ENCODE peak calls at places on chromosomes 5 and 9, in seven cellular contexts. P is transverse colon, U is cardiac muscle cell, F is progenitor cell of endocrine pancreas, L is OCI-LY7, C is fibroblast of mammary gland, Z is HFF-Myc. M is an unnamed sample.

GRCh38 chr9:37812773-37813379 is 12.3 kb downstream of the DCAF10 start:
- DNase-seq in P (no peak), C (no peak), Z (no peak), L (no peak), F (no peak), U (no peak), M (no peak)

GRCh38 chr5:179869101-179869500 is 10.5 kb upstream of the MRNIP start:
- DNase-seq in F (no peak), L (no peak), P (no peak), C (no peak), U (no peak), Z (no peak), M (no peak)

GRCh38 chr9:117919594-117919993 is 215.4 kb downstream of the TLR4 start:
- DNase-seq in F (no peak), P (no peak), U (no peak), Z (no peak), C (no peak), L (no peak), M (no peak)

GRCh38 chr5:160186480-160186879 is 42.8 kb upstream of the FABP6 start:
- DNase-seq in F (no peak), C (no peak), L (no peak), Z (no peak), U (no peak), P (no peak), M (no peak)

GRCh38 chr9:86754581-86754980 is 192.7 kb downstream of the GAS1 start:
- DNase-seq in F (no peak), U (no peak), Z (no peak), P (no peak), C (no peak), L (no peak), M (no peak)

GRCh38 chr9:93635186-93636107 is 59.1 kb downstream of the PHF2 start:
- DNase-seq in U (no peak), C (no peak), Z (no peak), P (no peak), F (no peak), L (no peak), M (no peak)

GRCh38 chr5:10731910-10732309 is 29.1 kb downstream of the DAP start:
- DNase-seq in P (no peak), Z (no peak), F (no peak), U (no peak), L (no peak), C (no peak), M (no peak)

GRCh38 chr5:179841621-179842020 is 17.0 kb downstream of the MRNIP start:
- DNase-seq in Z (no peak), F (no peak), C (no peak), P (no peak), L (no peak), U (no peak), M (no peak)

GRCh38 chr5:140926903-140927573 is 939 bp downstream of the PCDHAC1 start:
- DNase-seq in L (no peak), Z (no peak), F (no peak), U (peak), C (peak), P (no peak), M (no peak)

GRCh38 chr9:134504106-134504385 is 137.6 kb upstream of the COL5A1 start:
- DNase-seq in P (no peak), U (no peak), C (no peak), L (no peak), Z (no peak), F (no peak), M (no peak)

GRCh38 chr9:127809562-127810377 is 7.1 kb downstream of the FPGS start:
- DNase-seq in U (peak), P (peak), L (peak), F (peak), Z (no peak), C (no peak), M (no peak)

GRCh38 chr9:72292184-72292787 is 72.7 kb downstream of the ZFAND5 start:
- DNase-seq in Z (no peak), F (no peak), C (peak), U (peak), P (no peak), L (peak), M (no peak)

GRCh38 chr5:154753792-154754191 is 1.4 kb upstream of the LARP1 start:
- DNase-seq in P (peak), U (peak), L (no peak), Z (peak), C (peak), F (no peak), M (no peak)

GRCh38 chr5:126414874-126415502 is 8.2 kb upstream of the GRAMD2B start:
- DNase-seq in F (no peak), P (no peak), Z (peak), L (no peak), U (peak), C (peak), M (no peak)

GRCh38 chr5:36300181-36300926 is 1.3 kb downstream of the RANBP3L start:
- DNase-seq in U (no peak), P (no peak), Z (no peak), F (no peak), L (no peak), C (peak), M (no peak)

GRCh38 chr9:124079176-124079925 is 67.8 kb downstream of the LHX2 start:
- DNase-seq in U (peak), Z (peak), L (no peak), P (no peak), C (peak), F (no peak), M (no peak)

GRCh38 chr5:10427201-10427600 is 14.5 kb upstream of the ROPN1L start:
- DNase-seq in P (no peak), Z (no peak), L (no peak), C (no peak), U (no peak), F (no peak), M (no peak)

GRCh38 chr5:135318924-135319323 is 80.1 kb downstream of the MACROH2A1 start:
- DNase-seq in C (no peak), Z (no peak), L (no peak), P (no peak), U (no peak), F (peak), M (no peak)

GRCh38 chr5:149283611-149284480 is 12.2 kb downstream of the AFAP1L1 start:
- DNase-seq in Z (no peak), C (peak), F (no peak), L (no peak), U (peak), P (no peak), M (no peak)

GRCh38 chr5:127076730-127077129 is 3.4 kb upstream of the C5orf63 start:
- DNase-seq in C (peak), F (no peak), P (no peak), U (peak), Z (peak), L (no peak), M (no peak)

GRCh38 chr9:132880311-132880661 is 1.6 kb downstream of the SPACA9 start:
- DNase-seq in L (no peak), C (no peak), F (no peak), U (no peak), P (no peak), Z (no peak), M (no peak)

GRCh38 chr9:13386935-13387667 is 107.6 kb upstream of the MPDZ start:
- DNase-seq in Z (no peak), P (no peak), C (peak), L (no peak), U (peak), F (no peak), M (no peak)

GRCh38 chr5:10629661-10630060 is 65.8 kb downstream of the ANKRD33B start:
- DNase-seq in F (no peak), Z (no peak), L (no peak), U (no peak), C (no peak), P (no peak), M (no peak)

GRCh38 chr5:7871560-7872113 is 2.7 kb downstream of the MTRR start:
- DNase-seq in P (peak), L (peak), Z (no peak), F (no peak), C (no peak), U (no peak), M (no peak)

GRCh38 chr5:129906177-129906887 is 2.1 kb downstream of the CHSY3 start:
- DNase-seq in P (peak), F (no peak), C (peak), L (no peak), Z (no peak), U (peak), M (no peak)

GRCh38 chr5:138461343-138462125 is 3.7 kb upstream of the EGR1 start:
- DNase-seq in Z (no peak), L (no peak), U (peak), P (no peak), F (no peak), C (peak), M (no peak)

GRCh38 chr5:138465288-138466057 is at the start of gene EGR1:
- DNase-seq in U (peak), P (peak), L (peak), C (peak), F (peak), Z (peak), M (peak)

GRCh38 chr5:138464018-138464387 is 1.3 kb upstream of the EGR1 start:
- DNase-seq in F (peak), P (peak), Z (peak), L (peak), U (peak), C (peak), M (peak)

GRCh38 chr5:138464388-138465287 is 641 bp upstream of the EGR1 start:
- DNase-seq in C (peak), L (peak), U (peak), Z (peak), P (peak), F (peak), M (peak)

DNA sequence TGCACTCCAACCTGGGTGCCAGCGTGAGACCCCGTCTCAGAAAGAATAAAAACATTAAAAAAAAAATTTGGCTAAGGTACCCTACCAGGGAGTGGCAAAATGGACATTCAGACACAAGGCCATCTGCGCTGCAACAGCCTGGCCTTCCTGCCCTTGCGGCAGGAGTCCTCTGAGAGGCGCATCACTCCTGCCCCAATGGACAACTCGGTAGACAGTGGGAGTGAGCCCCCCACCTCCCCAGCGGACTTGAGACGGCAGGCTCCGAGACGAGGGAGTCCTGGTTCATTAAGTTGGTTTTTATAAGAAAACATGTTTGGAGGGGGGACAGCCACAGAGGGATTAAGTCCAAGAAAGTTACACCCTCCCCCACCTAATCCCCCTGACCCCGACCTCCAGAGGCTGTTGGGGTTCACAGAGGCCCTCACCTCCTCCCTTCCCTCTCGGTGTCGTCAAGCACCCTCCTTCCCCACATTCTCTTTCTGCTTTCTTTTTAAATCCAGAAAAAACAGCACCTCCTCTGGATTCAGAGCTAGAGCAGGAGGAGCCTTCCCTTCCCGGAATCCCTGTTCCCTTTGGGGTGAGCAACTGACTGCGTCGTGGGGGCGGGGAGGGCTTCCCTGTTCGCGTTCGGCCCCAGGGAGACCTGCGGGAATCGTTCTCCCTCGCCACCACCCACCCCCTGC is 1.8 kb upstream of the EGR1 start:
- DNase-seq in Z (no peak), L (no peak), C (no peak), P (peak), U (peak), F (no peak), M (no peak)
- TF ChIP-seq CTCF in Z (no peak), L (no peak), C (peak), P (no peak), U (peak), F (no peak), M (no peak)

GRCh38 chr9:92004045-92004392 is 54.0 kb upstream of the ROR2 start:
- DNase-seq in F (no peak), P (no peak), L (no peak), Z (no peak), U (no peak), C (no peak), M (no peak)
- TF ChIP-seq CTCF in F (no peak), P (no peak), L (no peak), Z (no peak), U (no peak), C (no peak), M (no peak)

DNA sequence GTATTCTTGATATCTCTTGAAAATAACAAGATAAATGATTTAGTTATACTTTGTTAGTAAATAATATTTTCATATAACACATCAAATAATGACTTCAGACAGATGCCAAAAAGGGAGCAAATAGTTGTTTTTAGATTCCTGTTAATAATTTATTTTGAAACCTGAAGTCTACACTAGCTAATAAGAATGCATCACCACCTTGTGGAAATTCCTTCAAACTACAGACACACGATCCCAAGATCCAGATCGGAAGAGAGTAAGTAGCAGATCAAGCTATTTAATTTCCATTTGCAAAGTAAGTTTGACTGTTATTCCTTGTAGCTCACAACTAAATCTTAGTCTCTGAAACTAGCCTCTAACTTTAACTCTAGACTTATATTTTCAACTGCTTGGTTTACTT is 35.5 kb upstream of the ISL1 start:
- DNase-seq in Z (no peak), L (no peak), U (no peak), C (no peak), P (no peak), F (no peak), M (no peak)
- TF ChIP-seq CTCF in Z (no peak), L (no peak), U (no peak), C (no peak), P (peak), F (peak), M (no peak)

GRCh38 chr5:139402561-139403158 is 1.2 kb downstream of the SPATA24 start:
- DNase-seq in C (no peak), U (peak), P (peak), F (no peak), L (peak), Z (no peak), M (no peak)
- TF ChIP-seq CTCF in C (peak), U (peak), P (peak), F (peak), L (peak), Z (peak), M (no peak)

GRCh38 chr9:113258282-113258681 is 17.1 kb downstream of the CDC26 start:
- DNase-seq in F (no peak), C (no peak), L (no peak), Z (no peak), P (no peak), U (no peak), M (no peak)
- TF ChIP-seq CTCF in F (no peak), C (no peak), L (no peak), Z (no peak), P (no peak), U (no peak), M (no peak)

DNA sequence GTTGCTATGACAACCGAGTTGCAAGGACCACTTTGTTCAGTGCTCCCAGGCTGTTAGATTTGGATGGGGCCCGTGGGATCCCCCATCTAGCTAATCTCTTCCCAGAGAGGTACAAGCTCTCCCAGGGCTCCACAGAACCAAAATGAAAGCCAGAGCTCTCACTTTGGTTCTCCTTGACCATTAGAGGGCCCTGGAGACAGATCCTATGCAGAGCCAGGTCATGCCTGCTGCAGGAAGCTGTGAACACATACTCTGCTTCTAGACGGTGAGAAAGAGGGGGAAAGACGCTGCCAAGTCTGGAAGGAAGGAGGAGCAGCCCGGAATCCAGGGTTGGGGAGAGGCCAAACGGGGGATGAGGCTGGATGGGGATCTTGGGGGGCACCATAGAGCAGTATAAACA is 224.5 kb downstream of the GABBR2 start:
- DNase-seq in L (no peak), Z (no peak), F (no peak), C (peak), U (peak), P (no peak), M (no peak)
- TF ChIP-seq CTCF in L (no peak), Z (no peak), F (no peak), C (peak), U (peak), P (no peak), M (no peak)

GRCh38 chr5:170986598-170986997 is 124.8 kb downstream of the RANBP17 start:
- DNase-seq in L (no peak), F (no peak), U (peak), P (no peak), Z (peak), C (peak), M (no peak)
- TF ChIP-seq CTCF in L (peak), F (no peak), U (no peak), P (no peak), Z (no peak), C (no peak), M (no peak)

DNA sequence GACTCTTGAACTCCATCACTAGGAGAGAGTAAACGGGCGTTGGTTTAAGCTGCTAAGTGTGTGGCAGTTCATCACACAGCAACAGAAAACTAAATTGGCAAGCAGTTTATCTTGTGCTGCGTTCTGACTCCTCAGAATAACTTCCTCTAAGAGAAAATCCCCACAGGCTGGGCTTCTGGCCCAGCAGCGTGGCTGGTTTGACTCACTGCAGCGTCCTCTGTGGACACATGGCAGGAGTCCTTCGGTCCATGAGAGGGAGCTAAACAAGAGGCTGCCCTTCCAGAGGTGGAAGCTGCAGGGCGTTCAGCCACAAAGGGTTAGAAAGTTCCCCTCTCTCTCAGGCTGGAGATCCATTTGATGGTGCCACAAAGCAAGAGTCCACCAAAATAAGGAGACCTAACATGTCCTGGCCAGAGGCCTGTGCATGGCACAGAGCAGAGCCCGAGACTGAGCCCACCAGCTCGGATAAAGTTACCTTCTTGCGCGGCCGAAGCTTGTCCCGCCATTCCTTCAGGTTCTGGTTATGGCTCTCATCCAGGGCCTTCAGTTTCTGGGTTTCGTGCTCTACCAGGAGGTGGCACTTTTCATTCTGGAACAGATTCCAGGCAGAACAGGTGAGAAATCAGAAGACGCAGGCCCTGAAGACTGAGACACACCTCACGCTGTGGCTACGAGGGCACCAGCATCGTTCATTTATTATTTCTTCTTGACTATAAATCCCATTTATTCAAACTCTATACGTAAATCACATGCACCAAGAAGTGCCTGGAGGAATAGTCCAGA is 46.2 kb upstream of the FBXW11 start:
- DNase-seq in C (peak), Z (no peak), U (peak), F (no peak), P (peak), L (no peak), M (no peak)
- TF ChIP-seq CTCF in C (peak), Z (no peak), U (peak), F (no peak), P (peak), L (no peak), M (no peak)

DNA sequence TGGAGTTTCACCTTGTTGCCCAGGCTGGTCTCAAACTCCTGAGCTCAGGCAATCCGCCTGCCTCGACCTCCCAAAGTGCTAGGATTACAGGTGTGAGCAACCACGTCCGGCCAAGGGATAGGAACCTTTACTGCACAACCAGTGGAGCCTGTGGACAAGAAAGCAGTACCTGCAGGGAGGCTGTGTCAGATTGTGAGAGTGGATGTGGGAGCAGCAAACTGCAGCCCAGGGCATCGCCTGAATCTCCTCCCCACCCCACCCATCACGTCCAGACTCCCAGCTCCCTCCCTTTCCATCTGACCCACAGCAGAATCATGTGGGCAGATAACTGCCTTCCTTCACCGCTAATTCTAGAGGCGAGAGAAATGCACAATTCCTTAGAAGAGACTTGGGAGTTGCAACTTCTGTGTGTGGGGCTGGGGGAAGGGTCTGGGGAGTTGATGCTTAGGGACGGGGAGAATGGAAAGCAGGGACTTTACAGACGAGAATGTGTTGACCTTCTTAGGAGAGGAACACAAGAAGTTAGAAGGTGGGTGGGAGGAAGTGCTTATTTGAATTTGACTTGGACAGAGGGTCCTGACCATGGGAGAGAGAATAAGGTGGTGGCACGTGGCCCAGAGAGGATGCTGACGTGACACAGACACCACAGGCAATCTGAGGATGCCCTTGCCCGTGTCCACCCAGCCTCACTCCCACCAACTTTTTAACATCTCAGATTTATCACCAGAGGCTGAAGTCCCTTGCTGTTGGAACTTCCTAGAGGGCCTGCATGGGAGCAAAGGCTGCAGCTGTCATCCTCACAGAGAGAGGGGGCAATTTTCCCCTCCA is 4.5 kb upstream of the LCP2 start:
- DNase-seq in U (no peak), F (no peak), P (no peak), L (no peak), Z (no peak), C (no peak), M (no peak)
- TF ChIP-seq CTCF in U (no peak), F (no peak), P (no peak), L (no peak), Z (no peak), C (no peak), M (no peak)

GRCh38 chr5:181217111-181217804 is 5.8 kb upstream of the TRIM41 start:
- DNase-seq in U (peak), F (peak), Z (no peak), L (peak), P (peak), C (peak), M (peak)
- TF ChIP-seq CTCF in U (no peak), F (peak), Z (no peak), L (peak), P (no peak), C (no peak), M (no peak)

M was measured in activated B cell treated with CpG ODN at 0.5 μM for 24 hours.